ENCODE peak calls at places on chromosomes 4 and X, in nine cellular contexts. One of them, this sample, is unnamed.

GRCh38 chr4:57163530-57164459 is 53.6 kb upstream of the IGFBP7 start:
- DNase-seq in bronchial epithelial cell: peak; percentile 54
- DNase-seq in Calu3: peak; percentile 76
- DNase-seq in psoas muscle: peak; percentile 81
- DNase-seq in epithelial cell of proximal tubule: no peak
- DNase-seq in GM13976: peak; percentile 84
- DNase-seq in B cell: peak; percentile 78
- DNase-seq in HCT116: peak; percentile 43
- DNase-seq in GM12865: peak; percentile 75
- DNase-seq in this sample: peak; percentile 76

GRCh38 chr4:4995103-4995761 is 24.0 kb downstream of the CYTL1 start:
- DNase-seq in bronchial epithelial cell: peak; percentile 37
- DNase-seq in Calu3: peak; percentile 51
- DNase-seq in psoas muscle: peak; percentile 81
- DNase-seq in epithelial cell of proximal tubule: no peak
- DNase-seq in GM13976: peak; percentile 82
- DNase-seq in B cell: peak; percentile 67
- DNase-seq in HCT116: peak; percentile 54
- DNase-seq in GM12865: peak; percentile 70
- DNase-seq in this sample: peak; percentile 30

GRCh38 chrX:7112071-7112470 is 35.4 kb upstream of the STS start:
- DNase-seq in bronchial epithelial cell: no peak
- DNase-seq in Calu3: no peak
- DNase-seq in psoas muscle: no peak
- DNase-seq in epithelial cell of proximal tubule: no peak
- DNase-seq in GM13976: no peak
- DNase-seq in B cell: no peak
- DNase-seq in HCT116: no peak
- DNase-seq in GM12865: no peak
- DNase-seq in this sample: no peak

GRCh38 chr4:86033171-86033570 is 326.7 kb downstream of the MAPK10 start:
- DNase-seq in bronchial epithelial cell: no peak
- DNase-seq in Calu3: no peak
- DNase-seq in psoas muscle: peak; percentile 43
- DNase-seq in epithelial cell of proximal tubule: no peak
- DNase-seq in GM13976: no peak
- DNase-seq in B cell: no peak
- DNase-seq in HCT116: no peak
- DNase-seq in GM12865: no peak
- DNase-seq in this sample: no peak

GRCh38 chrX:65924938-65925507 is 114.9 kb downstream of the VSIG4 start:
- DNase-seq in bronchial epithelial cell: peak; percentile 78
- DNase-seq in Calu3: no peak
- DNase-seq in psoas muscle: no peak
- DNase-seq in epithelial cell of proximal tubule: no peak
- DNase-seq in GM13976: no peak
- DNase-seq in B cell: no peak
- DNase-seq in HCT116: no peak
- DNase-seq in GM12865: no peak
- DNase-seq in this sample: no peak

GRCh38 chr4:145808021-145808650 is 128.2 kb downstream of the C4orf51 start:
- DNase-seq in bronchial epithelial cell: peak; percentile 99
- DNase-seq in Calu3: peak; percentile 49
- DNase-seq in psoas muscle: no peak
- DNase-seq in epithelial cell of proximal tubule: peak; percentile 95
- DNase-seq in GM13976: peak; percentile 54
- DNase-seq in B cell: no peak
- DNase-seq in HCT116: peak; percentile 96
- DNase-seq in GM12865: peak; percentile 91
- DNase-seq in this sample: peak; percentile 77

GRCh38 chr4:157271166-157271869 is 50.8 kb downstream of the GRIA2 start:
- DNase-seq in bronchial epithelial cell: no peak
- DNase-seq in Calu3: no peak
- DNase-seq in psoas muscle: no peak
- DNase-seq in epithelial cell of proximal tubule: no peak
- DNase-seq in GM13976: no peak
- DNase-seq in B cell: no peak
- DNase-seq in HCT116: no peak
- DNase-seq in GM12865: no peak
- DNase-seq in this sample: no peak

GRCh38 chrX:83535417-83536244 is 27.5 kb downstream of the POU3F4 start:
- DNase-seq in bronchial epithelial cell: no peak
- DNase-seq in Calu3: no peak
- DNase-seq in psoas muscle: no peak
- DNase-seq in epithelial cell of proximal tubule: no peak
- DNase-seq in GM13976: no peak
- DNase-seq in B cell: no peak
- DNase-seq in HCT116: no peak
- DNase-seq in GM12865: peak; percentile 21
- DNase-seq in this sample: peak; percentile 12

GRCh38 chr4:94516067-94516466 is 64.3 kb downstream of the PDLIM5 start:
- DNase-seq in bronchial epithelial cell: peak; percentile 69
- DNase-seq in Calu3: no peak
- DNase-seq in psoas muscle: no peak
- DNase-seq in epithelial cell of proximal tubule: no peak
- DNase-seq in GM13976: no peak
- DNase-seq in B cell: no peak
- DNase-seq in HCT116: no peak
- DNase-seq in GM12865: no peak
- DNase-seq in this sample: no peak

GRCh38 chr4:143403551-143403816 is 66.8 kb downstream of the GAB1 start:
- DNase-seq in bronchial epithelial cell: no peak
- DNase-seq in Calu3: no peak
- DNase-seq in psoas muscle: no peak
- DNase-seq in epithelial cell of proximal tubule: no peak
- DNase-seq in GM13976: no peak
- DNase-seq in B cell: peak; percentile 17
- DNase-seq in HCT116: no peak
- DNase-seq in GM12865: no peak
- DNase-seq in this sample: no peak

GRCh38 chr4:6474053-6474568 is 1.7 kb upstream of the PPP2R2C start:
- DNase-seq in bronchial epithelial cell: no peak
- DNase-seq in Calu3: peak; percentile 34
- DNase-seq in psoas muscle: no peak
- DNase-seq in epithelial cell of proximal tubule: no peak
- DNase-seq in GM13976: no peak
- DNase-seq in B cell: no peak
- DNase-seq in HCT116: no peak
- DNase-seq in GM12865: no peak
- DNase-seq in this sample: no peak

GRCh38 chrX:3962511-3963350 is 249.3 kb upstream of the PRKX start:
- DNase-seq in bronchial epithelial cell: peak; percentile 5
- DNase-seq in Calu3: peak; percentile 65
- DNase-seq in psoas muscle: no peak
- DNase-seq in epithelial cell of proximal tubule: no peak
- DNase-seq in GM13976: no peak
- DNase-seq in B cell: peak; percentile 22
- DNase-seq in HCT116: no peak
- DNase-seq in GM12865: peak; percentile 4
- DNase-seq in this sample: no peak

GRCh38 chr4:55125763-55126541 is 557 bp upstream of the KDR start:
- DNase-seq in bronchial epithelial cell: no peak
- DNase-seq in Calu3: no peak
- DNase-seq in psoas muscle: peak; percentile 65
- DNase-seq in epithelial cell of proximal tubule: no peak
- DNase-seq in GM13976: no peak
- DNase-seq in B cell: no peak
- DNase-seq in HCT116: no peak
- DNase-seq in GM12865: no peak
- DNase-seq in this sample: no peak

GRCh38 chrX:13983734-13984133 is 46.0 kb downstream of the GEMIN8 start:
- DNase-seq in bronchial epithelial cell: no peak
- DNase-seq in Calu3: no peak
- DNase-seq in psoas muscle: no peak
- DNase-seq in epithelial cell of proximal tubule: no peak
- DNase-seq in GM13976: no peak
- DNase-seq in B cell: peak; percentile 34
- DNase-seq in HCT116: no peak
- DNase-seq in GM12865: peak; percentile 21
- DNase-seq in this sample: peak; percentile 6

GRCh38 chr4:189285377-189285776 is 655.3 kb upstream of the FRG1 start:
- DNase-seq in bronchial epithelial cell: no peak
- DNase-seq in Calu3: no peak
- DNase-seq in psoas muscle: no peak
- DNase-seq in epithelial cell of proximal tubule: no peak
- DNase-seq in GM13976: no peak
- DNase-seq in B cell: no peak
- DNase-seq in HCT116: no peak
- DNase-seq in GM12865: no peak
- DNase-seq in this sample: no peak

GRCh38 chr4:38360201-38360600 is 303.8 kb upstream of the KLF3 start:
- DNase-seq in bronchial epithelial cell: no peak
- DNase-seq in Calu3: no peak
- DNase-seq in psoas muscle: no peak
- DNase-seq in epithelial cell of proximal tubule: no peak
- DNase-seq in GM13976: no peak
- DNase-seq in B cell: no peak
- DNase-seq in HCT116: no peak
- DNase-seq in GM12865: no peak
- DNase-seq in this sample: no peak

GRCh38 chrX:10608099-10608498 is 12.3 kb downstream of the MID1 start:
- DNase-seq in bronchial epithelial cell: peak; percentile 60
- DNase-seq in Calu3: no peak
- DNase-seq in psoas muscle: no peak
- DNase-seq in epithelial cell of proximal tubule: no peak
- DNase-seq in GM13976: no peak
- DNase-seq in B cell: no peak
- DNase-seq in HCT116: no peak
- DNase-seq in GM12865: no peak
- DNase-seq in this sample: no peak

GRCh38 chrX:129738466-129739308 is at the start of gene XPNPEP2:
- DNase-seq in bronchial epithelial cell: no peak
- DNase-seq in Calu3: no peak
- DNase-seq in psoas muscle: no peak
- DNase-seq in epithelial cell of proximal tubule: no peak
- DNase-seq in GM13976: no peak
- DNase-seq in B cell: no peak
- DNase-seq in HCT116: no peak
- DNase-seq in GM12865: no peak
- DNase-seq in this sample: no peak

GRCh38 chr4:69984030-69984443 is 11.7 kb upstream of the STATH start:
- DNase-seq in bronchial epithelial cell: peak; percentile 89
- DNase-seq in Calu3: peak; percentile 26
- DNase-seq in psoas muscle: no peak
- DNase-seq in epithelial cell of proximal tubule: peak; percentile 40
- DNase-seq in GM13976: no peak
- DNase-seq in B cell: no peak
- DNase-seq in HCT116: no peak
- DNase-seq in GM12865: peak; percentile 26
- DNase-seq in this sample: peak; percentile 22

GRCh38 chrX:70769659-70770232 is 138.8 kb downstream of the TEX11 start:
- DNase-seq in bronchial epithelial cell: peak; percentile 12
- DNase-seq in Calu3: no peak
- DNase-seq in psoas muscle: no peak
- DNase-seq in epithelial cell of proximal tubule: no peak
- DNase-seq in GM13976: peak; percentile 20
- DNase-seq in B cell: peak; percentile 5
- DNase-seq in HCT116: no peak
- DNase-seq in GM12865: no peak
- DNase-seq in this sample: no peak

GRCh38 chrX:77276742-77277141 is 170.4 kb upstream of the FGF16 start:
- DNase-seq in bronchial epithelial cell: no peak
- DNase-seq in Calu3: no peak
- DNase-seq in psoas muscle: no peak
- DNase-seq in epithelial cell of proximal tubule: no peak
- DNase-seq in GM13976: no peak
- DNase-seq in B cell: no peak
- DNase-seq in HCT116: no peak
- DNase-seq in GM12865: peak; percentile 0
- DNase-seq in this sample: no peak
- TF ChIP-seq CTCF in bronchial epithelial cell: no peak
- TF ChIP-seq CTCF in Calu3: peak; percentile 14
- TF ChIP-seq CTCF in psoas muscle: no peak
- TF ChIP-seq CTCF in epithelial cell of proximal tubule: no peak
- TF ChIP-seq CTCF in GM13976: no peak
- TF ChIP-seq CTCF in B cell: no peak
- TF ChIP-seq CTCF in HCT116: peak; percentile 27
- TF ChIP-seq CTCF in GM12865: no peak
- TF ChIP-seq CTCF in this sample: no peak

GRCh38 chr4:179607003-179607402 is 2164.8 kb upstream of the AGA start:
- DNase-seq in bronchial epithelial cell: no peak
- DNase-seq in Calu3: no peak
- DNase-seq in psoas muscle: no peak
- DNase-seq in epithelial cell of proximal tubule: no peak
- DNase-seq in GM13976: no peak
- DNase-seq in B cell: no peak
- DNase-seq in HCT116: no peak
- DNase-seq in GM12865: peak; percentile 42
- DNase-seq in this sample: peak; percentile 2

GRCh38 chr4:179605196-179605595 is 2163.0 kb upstream of the AGA start:
- DNase-seq in bronchial epithelial cell: no peak
- DNase-seq in Calu3: no peak
- DNase-seq in psoas muscle: no peak
- DNase-seq in epithelial cell of proximal tubule: no peak
- DNase-seq in GM13976: no peak
- DNase-seq in B cell: no peak
- DNase-seq in HCT116: no peak
- DNase-seq in GM12865: no peak
- DNase-seq in this sample: no peak
- TF ChIP-seq CTCF in bronchial epithelial cell: no peak
- TF ChIP-seq CTCF in Calu3: no peak
- TF ChIP-seq CTCF in psoas muscle: no peak
- TF ChIP-seq CTCF in epithelial cell of proximal tubule: no peak
- TF ChIP-seq CTCF in GM13976: no peak
- TF ChIP-seq CTCF in B cell: no peak
- TF ChIP-seq CTCF in HCT116: no peak
- TF ChIP-seq CTCF in GM12865: no peak
- TF ChIP-seq CTCF in this sample: no peak

DNA sequence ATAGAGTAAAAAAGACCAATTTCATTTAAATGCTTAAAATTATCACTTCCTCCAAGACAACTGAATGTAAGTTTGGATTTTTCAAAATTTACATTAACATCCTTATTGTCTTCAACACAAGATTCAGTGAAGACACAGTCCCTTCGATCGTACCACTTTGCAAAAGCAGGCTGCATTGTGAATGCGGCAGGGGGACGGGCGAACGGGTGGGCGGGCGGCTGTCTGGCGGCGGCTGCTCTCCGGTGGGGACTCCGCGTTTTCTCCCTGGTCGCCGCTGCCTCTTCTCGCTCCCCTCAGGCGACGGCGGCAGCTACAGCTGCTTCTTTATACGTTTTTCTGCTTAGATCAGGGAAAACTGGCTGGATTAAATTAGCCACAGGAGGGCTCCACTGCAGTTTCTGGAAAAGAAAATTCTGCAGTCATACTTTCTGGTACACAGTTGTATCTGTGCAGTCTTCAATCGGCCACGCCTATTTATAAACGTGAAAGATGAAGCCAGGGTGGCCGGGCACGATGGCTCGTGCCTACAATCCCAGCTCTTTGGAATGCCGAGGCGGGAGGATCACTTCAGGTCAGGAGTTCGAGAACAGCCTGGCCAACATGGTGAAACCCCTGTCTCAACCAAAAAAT is 33.9 kb upstream of the HPF1 start:
- DNase-seq in bronchial epithelial cell: peak; percentile 44
- DNase-seq in Calu3: peak; percentile 59
- DNase-seq in psoas muscle: peak; percentile 53
- DNase-seq in epithelial cell of proximal tubule: no peak
- DNase-seq in GM13976: peak; percentile 22
- DNase-seq in B cell: peak; percentile 14
- DNase-seq in HCT116: peak; percentile 85
- DNase-seq in GM12865: peak; percentile 3
- DNase-seq in this sample: no peak
- TF ChIP-seq CTCF in bronchial epithelial cell: peak; percentile 35
- TF ChIP-seq CTCF in Calu3: peak; percentile 23
- TF ChIP-seq CTCF in psoas muscle: peak; percentile 35
- TF ChIP-seq CTCF in epithelial cell of proximal tubule: peak; percentile 58
- TF ChIP-seq CTCF in GM13976: no peak
- TF ChIP-seq CTCF in B cell: no peak
- TF ChIP-seq CTCF in HCT116: peak; percentile 63
- TF ChIP-seq CTCF in GM12865: no peak
- TF ChIP-seq CTCF in this sample: peak; percentile 19

GRCh38 chrX:39438603-39439602 is 637.6 kb downstream of the MID1IP1 start:
- DNase-seq in bronchial epithelial cell: no peak
- DNase-seq in Calu3: no peak
- DNase-seq in psoas muscle: no peak
- DNase-seq in epithelial cell of proximal tubule: no peak
- DNase-seq in GM13976: no peak
- DNase-seq in B cell: no peak
- DNase-seq in HCT116: no peak
- DNase-seq in GM12865: no peak
- DNase-seq in this sample: no peak
- TF ChIP-seq CTCF in bronchial epithelial cell: no peak
- TF ChIP-seq CTCF in Calu3: no peak
- TF ChIP-seq CTCF in psoas muscle: peak; percentile 14
- TF ChIP-seq CTCF in epithelial cell of proximal tubule: peak; percentile 44
- TF ChIP-seq CTCF in GM13976: peak; percentile 26
- TF ChIP-seq CTCF in B cell: no peak
- TF ChIP-seq CTCF in HCT116: no peak
- TF ChIP-seq CTCF in GM12865: no peak
- TF ChIP-seq CTCF in this sample: no peak

This sample was measured in GM06990.